ENCODE peak calls at places on chromosomes 2 and 18, in nine cellular contexts. One of them, this sample, is unnamed.

GRCh38 chr2:71681626-71682025 is 228.3 kb downstream of the DYSF start:
- DNase-seq in astrocyte: no peak
- DNase-seq in esophagus squamous epithelium: no peak
- DNase-seq in thyroid gland: no peak
- DNase-seq in breast epithelium: no peak
- DNase-seq in A549: no peak
- DNase-seq in kidney epithelial cell: no peak
- DNase-seq in OCI-LY7: no peak
- DNase-seq in left ventricle myocardium inferior: no peak
- DNase-seq in this sample: no peak

GRCh38 chr2:135620223-135620622 is 88.9 kb downstream of the R3HDM1 start:
- DNase-seq in breast epithelium: no peak
- DNase-seq in OCI-LY7: no peak
- DNase-seq in astrocyte: no peak
- DNase-seq in thyroid gland: no peak
- DNase-seq in kidney epithelial cell: no peak
- DNase-seq in A549: no peak
- DNase-seq in esophagus squamous epithelium: no peak
- DNase-seq in left ventricle myocardium inferior: no peak
- DNase-seq in this sample: no peak

GRCh38 chr18:59357928-59358327 is 1.1 kb downstream of the LMAN1 start:
- DNase-seq in breast epithelium: no peak
- DNase-seq in thyroid gland: no peak
- DNase-seq in esophagus squamous epithelium: no peak
- DNase-seq in left ventricle myocardium inferior: no peak
- DNase-seq in kidney epithelial cell: peak
- DNase-seq in OCI-LY7: peak
- DNase-seq in A549: no peak
- DNase-seq in astrocyte: peak
- DNase-seq in this sample: no peak

GRCh38 chr2:144592500-144593256 is 72.8 kb upstream of the ZEB2 start:
- DNase-seq in astrocyte: no peak
- DNase-seq in left ventricle myocardium inferior: no peak
- DNase-seq in A549: no peak
- DNase-seq in thyroid gland: no peak
- DNase-seq in esophagus squamous epithelium: no peak
- DNase-seq in OCI-LY7: no peak
- DNase-seq in kidney epithelial cell: no peak
- DNase-seq in breast epithelium: no peak
- DNase-seq in this sample: no peak

GRCh38 chr2:148853458-148853857 is 21.6 kb upstream of the KIF5C start:
- DNase-seq in OCI-LY7: no peak
- DNase-seq in kidney epithelial cell: no peak
- DNase-seq in astrocyte: no peak
- DNase-seq in left ventricle myocardium inferior: no peak
- DNase-seq in thyroid gland: no peak
- DNase-seq in esophagus squamous epithelium: no peak
- DNase-seq in A549: no peak
- DNase-seq in breast epithelium: no peak
- DNase-seq in this sample: no peak

GRCh38 chr2:63050186-63050915 is at the start of gene OTX1:
- DNase-seq in breast epithelium: no peak
- DNase-seq in OCI-LY7: peak
- DNase-seq in left ventricle myocardium inferior: no peak
- DNase-seq in astrocyte: no peak
- DNase-seq in A549: peak
- DNase-seq in kidney epithelial cell: no peak
- DNase-seq in thyroid gland: peak
- DNase-seq in esophagus squamous epithelium: no peak
- DNase-seq in this sample: no peak

GRCh38 chr2:57888463-57888862 is 158.1 kb upstream of the VRK2 start:
- DNase-seq in OCI-LY7: no peak
- DNase-seq in kidney epithelial cell: no peak
- DNase-seq in thyroid gland: no peak
- DNase-seq in breast epithelium: no peak
- DNase-seq in A549: no peak
- DNase-seq in esophagus squamous epithelium: no peak
- DNase-seq in astrocyte: no peak
- DNase-seq in left ventricle myocardium inferior: no peak
- DNase-seq in this sample: no peak

GRCh38 chr2:1082456-1083205 is 132.0 kb downstream of the SNTG2 start:
- DNase-seq in left ventricle myocardium inferior: no peak
- DNase-seq in kidney epithelial cell: no peak
- DNase-seq in astrocyte: no peak
- DNase-seq in thyroid gland: no peak
- DNase-seq in OCI-LY7: no peak
- DNase-seq in esophagus squamous epithelium: no peak
- DNase-seq in breast epithelium: no peak
- DNase-seq in A549: no peak
- DNase-seq in this sample: no peak

GRCh38 chr2:40455661-40456060 is 3.8 kb upstream of the SLC8A1 start:
- DNase-seq in OCI-LY7: no peak
- DNase-seq in esophagus squamous epithelium: no peak
- DNase-seq in astrocyte: no peak
- DNase-seq in A549: no peak
- DNase-seq in breast epithelium: no peak
- DNase-seq in kidney epithelial cell: no peak
- DNase-seq in left ventricle myocardium inferior: no peak
- DNase-seq in thyroid gland: no peak
- DNase-seq in this sample: no peak

GRCh38 chr2:9961014-9961413 is 9.5 kb downstream of the GRHL1 start:
- DNase-seq in kidney epithelial cell: no peak
- DNase-seq in OCI-LY7: no peak
- DNase-seq in thyroid gland: no peak
- DNase-seq in astrocyte: no peak
- DNase-seq in breast epithelium: no peak
- DNase-seq in esophagus squamous epithelium: no peak
- DNase-seq in A549: no peak
- DNase-seq in left ventricle myocardium inferior: no peak
- DNase-seq in this sample: no peak

GRCh38 chr2:96484096-96484495 is 21.1 kb downstream of the NEURL3 start:
- DNase-seq in OCI-LY7: no peak
- DNase-seq in A549: no peak
- DNase-seq in kidney epithelial cell: no peak
- DNase-seq in thyroid gland: no peak
- DNase-seq in breast epithelium: no peak
- DNase-seq in astrocyte: no peak
- DNase-seq in esophagus squamous epithelium: no peak
- DNase-seq in left ventricle myocardium inferior: no peak
- DNase-seq in this sample: no peak

GRCh38 chr18:6960656-6961055 is 156.9 kb downstream of the LAMA1 start:
- DNase-seq in esophagus squamous epithelium: no peak
- DNase-seq in astrocyte: peak
- DNase-seq in A549: no peak
- DNase-seq in breast epithelium: no peak
- DNase-seq in left ventricle myocardium inferior: no peak
- DNase-seq in OCI-LY7: no peak
- DNase-seq in thyroid gland: no peak
- DNase-seq in kidney epithelial cell: peak
- DNase-seq in this sample: peak

GRCh38 chr18:42532119-42532518 is 577.1 kb downstream of the PIK3C3 start:
- DNase-seq in A549: no peak
- DNase-seq in breast epithelium: no peak
- DNase-seq in thyroid gland: no peak
- DNase-seq in OCI-LY7: no peak
- DNase-seq in astrocyte: no peak
- DNase-seq in left ventricle myocardium inferior: no peak
- DNase-seq in esophagus squamous epithelium: no peak
- DNase-seq in kidney epithelial cell: no peak
- DNase-seq in this sample: no peak

GRCh38 chr18:55401638-55402191 is 186.3 kb downstream of the TCF4 start:
- DNase-seq in breast epithelium: no peak
- DNase-seq in OCI-LY7: no peak
- DNase-seq in left ventricle myocardium inferior: no peak
- DNase-seq in esophagus squamous epithelium: no peak
- DNase-seq in astrocyte: peak
- DNase-seq in thyroid gland: peak
- DNase-seq in A549: peak
- DNase-seq in kidney epithelial cell: no peak
- DNase-seq in this sample: no peak

GRCh38 chr2:164369416-164369815 is 251.9 kb downstream of the GRB14 start:
- DNase-seq in A549: no peak
- DNase-seq in left ventricle myocardium inferior: no peak
- DNase-seq in astrocyte: peak
- DNase-seq in thyroid gland: no peak
- DNase-seq in OCI-LY7: no peak
- DNase-seq in kidney epithelial cell: no peak
- DNase-seq in breast epithelium: no peak
- DNase-seq in esophagus squamous epithelium: no peak
- DNase-seq in this sample: no peak

GRCh38 chr2:216159646-216160045 is 50.5 kb downstream of the XRCC5 start:
- DNase-seq in A549: no peak
- DNase-seq in esophagus squamous epithelium: no peak
- DNase-seq in breast epithelium: no peak
- DNase-seq in kidney epithelial cell: no peak
- DNase-seq in thyroid gland: no peak
- DNase-seq in astrocyte: no peak
- DNase-seq in left ventricle myocardium inferior: no peak
- DNase-seq in OCI-LY7: no peak
- DNase-seq in this sample: no peak

GRCh38 chr2:223760838-223761502 is 76.4 kb downstream of the AP1S3 start:
- DNase-seq in breast epithelium: peak
- DNase-seq in esophagus squamous epithelium: peak
- DNase-seq in thyroid gland: peak
- DNase-seq in left ventricle myocardium inferior: no peak
- DNase-seq in kidney epithelial cell: peak
- DNase-seq in astrocyte: peak
- DNase-seq in OCI-LY7: peak
- DNase-seq in A549: peak
- DNase-seq in this sample: peak
- TF ChIP-seq CTCF in breast epithelium: no peak
- TF ChIP-seq CTCF in esophagus squamous epithelium: no peak
- TF ChIP-seq CTCF in thyroid gland: no peak
- TF ChIP-seq CTCF in left ventricle myocardium inferior: no peak
- TF ChIP-seq CTCF in kidney epithelial cell: peak
- TF ChIP-seq CTCF in astrocyte: peak
- TF ChIP-seq CTCF in OCI-LY7: peak
- TF ChIP-seq CTCF in A549: peak
- TF ChIP-seq CTCF in this sample: peak

GRCh38 chr2:70133521-70134348 is 46.5 kb downstream of the PCBP1 start:
- DNase-seq in kidney epithelial cell: no peak
- DNase-seq in A549: no peak
- DNase-seq in OCI-LY7: no peak
- DNase-seq in thyroid gland: no peak
- DNase-seq in astrocyte: peak
- DNase-seq in esophagus squamous epithelium: no peak
- DNase-seq in left ventricle myocardium inferior: no peak
- DNase-seq in breast epithelium: no peak
- DNase-seq in this sample: no peak
- H3K4me3 ChIP-seq in kidney epithelial cell: no peak
- H3K4me3 ChIP-seq in A549: no peak
- H3K4me3 ChIP-seq in OCI-LY7: peak
- H3K4me3 ChIP-seq in thyroid gland: no peak
- H3K4me3 ChIP-seq in astrocyte: peak
- H3K4me3 ChIP-seq in esophagus squamous epithelium: no peak
- H3K4me3 ChIP-seq in left ventricle myocardium inferior: no peak
- H3K4me3 ChIP-seq in breast epithelium: no peak
- H3K4me3 ChIP-seq in this sample: no peak

GRCh38 chr2:3604207-3604877 is 9.4 kb downstream of the COLEC11 start:
- DNase-seq in left ventricle myocardium inferior: no peak
- DNase-seq in OCI-LY7: no peak
- DNase-seq in breast epithelium: no peak
- DNase-seq in esophagus squamous epithelium: no peak
- DNase-seq in astrocyte: no peak
- DNase-seq in thyroid gland: no peak
- DNase-seq in kidney epithelial cell: no peak
- DNase-seq in A549: no peak
- DNase-seq in this sample: no peak
- TF ChIP-seq CTCF in left ventricle myocardium inferior: no peak
- TF ChIP-seq CTCF in OCI-LY7: no peak
- TF ChIP-seq CTCF in breast epithelium: no peak
- TF ChIP-seq CTCF in esophagus squamous epithelium: no peak
- TF ChIP-seq CTCF in astrocyte: no peak
- TF ChIP-seq CTCF in thyroid gland: no peak
- TF ChIP-seq CTCF in kidney epithelial cell: no peak
- TF ChIP-seq CTCF in A549: no peak
- TF ChIP-seq CTCF in this sample: no peak

GRCh38 chr18:12028674-12029073 is 47.4 kb downstream of the IMPA2 start:
- DNase-seq in A549: no peak
- DNase-seq in astrocyte: no peak
- DNase-seq in left ventricle myocardium inferior: no peak
- DNase-seq in thyroid gland: no peak
- DNase-seq in breast epithelium: no peak
- DNase-seq in kidney epithelial cell: no peak
- DNase-seq in OCI-LY7: no peak
- DNase-seq in esophagus squamous epithelium: no peak
- DNase-seq in this sample: no peak

GRCh38 chr18:12030667-12031066 is 49.4 kb downstream of the IMPA2 start:
- DNase-seq in astrocyte: no peak
- DNase-seq in kidney epithelial cell: no peak
- DNase-seq in thyroid gland: no peak
- DNase-seq in OCI-LY7: no peak
- DNase-seq in esophagus squamous epithelium: no peak
- DNase-seq in left ventricle myocardium inferior: no peak
- DNase-seq in A549: no peak
- DNase-seq in breast epithelium: peak
- DNase-seq in this sample: no peak

GRCh38 chr18:12031181-12031580 is 49.9 kb downstream of the IMPA2 start:
- DNase-seq in thyroid gland: no peak
- DNase-seq in astrocyte: no peak
- DNase-seq in breast epithelium: no peak
- DNase-seq in A549: no peak
- DNase-seq in left ventricle myocardium inferior: no peak
- DNase-seq in OCI-LY7: no peak
- DNase-seq in kidney epithelial cell: no peak
- DNase-seq in esophagus squamous epithelium: no peak
- DNase-seq in this sample: no peak

GRCh38 chr18:12028040-12028628 is 46.8 kb downstream of the IMPA2 start:
- DNase-seq in left ventricle myocardium inferior: no peak
- DNase-seq in thyroid gland: no peak
- DNase-seq in astrocyte: no peak
- DNase-seq in breast epithelium: no peak
- DNase-seq in esophagus squamous epithelium: no peak
- DNase-seq in A549: no peak
- DNase-seq in kidney epithelial cell: no peak
- DNase-seq in OCI-LY7: peak
- DNase-seq in this sample: no peak

DNA sequence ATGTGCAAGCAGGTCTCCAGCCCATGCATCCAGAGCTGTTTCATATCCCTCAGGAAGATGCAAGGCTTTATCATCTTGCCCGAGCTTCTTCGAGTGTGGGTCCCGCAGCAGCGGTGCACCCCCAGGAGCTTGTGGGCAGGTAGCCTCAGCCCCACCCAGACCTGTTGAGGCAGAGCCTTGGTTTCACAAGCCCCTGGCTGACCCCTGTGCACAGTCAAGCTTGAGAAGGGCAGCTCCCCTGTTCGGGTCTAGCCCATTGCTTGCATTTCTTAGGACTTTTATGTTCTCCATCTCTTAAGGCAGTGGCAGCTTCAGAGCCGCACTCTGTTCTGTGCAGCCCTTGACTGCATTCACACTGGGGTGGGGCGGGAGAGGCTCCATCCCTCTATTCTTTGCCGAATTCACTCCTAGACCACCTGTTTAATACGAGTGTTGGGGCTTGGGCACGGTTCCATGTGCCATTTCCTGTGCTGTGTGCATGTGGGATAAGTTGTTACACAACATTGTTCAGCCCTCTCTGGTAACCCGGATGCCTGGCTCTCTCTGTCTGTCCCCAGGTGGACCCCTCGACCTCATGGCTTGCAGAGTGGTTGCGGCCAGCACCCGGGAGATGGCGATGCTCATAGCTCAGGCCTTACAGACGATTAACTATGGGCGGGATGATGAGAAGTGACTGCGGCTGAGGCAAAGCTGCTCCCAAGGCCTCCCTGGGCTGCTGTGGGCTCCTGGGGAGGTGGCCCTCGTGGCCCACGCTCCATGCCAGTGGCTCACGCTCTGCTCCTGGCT is 48.7 kb downstream of the IMPA2 start:
- DNase-seq in OCI-LY7: no peak
- DNase-seq in astrocyte: no peak
- DNase-seq in breast epithelium: peak
- DNase-seq in left ventricle myocardium inferior: no peak
- DNase-seq in thyroid gland: no peak
- DNase-seq in esophagus squamous epithelium: no peak
- DNase-seq in kidney epithelial cell: no peak
- DNase-seq in A549: no peak
- DNase-seq in this sample: no peak
- H3K4me3 ChIP-seq in OCI-LY7: no peak
- H3K4me3 ChIP-seq in astrocyte: no peak
- H3K4me3 ChIP-seq in breast epithelium: no peak
- H3K4me3 ChIP-seq in left ventricle myocardium inferior: no peak
- H3K4me3 ChIP-seq in thyroid gland: no peak
- H3K4me3 ChIP-seq in esophagus squamous epithelium: no peak
- H3K4me3 ChIP-seq in kidney epithelial cell: no peak
- H3K4me3 ChIP-seq in A549: no peak
- H3K4me3 ChIP-seq in this sample: no peak

This sample was measured in epithelial cell of proximal tubule.